ENCODE peak calls at places on chromosome 11, in eight cellular contexts. One of them, this sample, is unnamed. For H3K4me1 and H3K9me3, the result is how much of the 10 kb centered on the place peaks cover.

GRCh38 chr11:2416765-2417164 is 16.2 kb downstream of the TSSC4 start:
- DNase-seq in fibroblast of lung: no peak
- DNase-seq in esophagus squamous epithelium: no peak
- DNase-seq in lower lobe of right lung: no peak
- DNase-seq in H9: no peak
- DNase-seq in gastrocnemius medialis: no peak
- DNase-seq in left ventricle myocardium inferior: no peak
- DNase-seq in GM23248: no peak
- DNase-seq in this sample: no peak

GRCh38 chr11:83602116-83602515 is 315.9 kb upstream of the CCDC90B start:
- DNase-seq in esophagus squamous epithelium: no peak
- DNase-seq in H9: no peak
- DNase-seq in GM23248: peak
- DNase-seq in lower lobe of right lung: no peak
- DNase-seq in left ventricle myocardium inferior: no peak
- DNase-seq in gastrocnemius medialis: no peak
- DNase-seq in fibroblast of lung: peak
- DNase-seq in this sample: no peak

GRCh38 chr11:102177974-102178631 is 67.9 kb downstream of the YAP1 start:
- DNase-seq in left ventricle myocardium inferior: no peak
- DNase-seq in esophagus squamous epithelium: no peak
- DNase-seq in GM23248: peak
- DNase-seq in fibroblast of lung: peak
- DNase-seq in lower lobe of right lung: no peak
- DNase-seq in H9: no peak
- DNase-seq in gastrocnemius medialis: no peak
- DNase-seq in this sample: no peak

GRCh38 chr11:92296138-92296515 is 71.5 kb downstream of the FAT3 start:
- DNase-seq in GM23248: peak
- DNase-seq in esophagus squamous epithelium: no peak
- DNase-seq in left ventricle myocardium inferior: no peak
- DNase-seq in lower lobe of right lung: no peak
- DNase-seq in gastrocnemius medialis: no peak
- DNase-seq in H9: no peak
- DNase-seq in fibroblast of lung: peak
- DNase-seq in this sample: no peak

GRCh38 chr11:128711136-128711535 is 17.3 kb downstream of the FLI1 start:
- DNase-seq in lower lobe of right lung: no peak
- DNase-seq in esophagus squamous epithelium: no peak
- DNase-seq in fibroblast of lung: peak
- DNase-seq in gastrocnemius medialis: no peak
- DNase-seq in H9: no peak
- DNase-seq in GM23248: peak
- DNase-seq in left ventricle myocardium inferior: no peak
- DNase-seq in this sample: no peak

GRCh38 chr11:85236211-85236610 is 390.9 kb downstream of the DLG2 start:
- DNase-seq in esophagus squamous epithelium: no peak
- DNase-seq in lower lobe of right lung: no peak
- DNase-seq in fibroblast of lung: no peak
- DNase-seq in left ventricle myocardium inferior: no peak
- DNase-seq in H9: no peak
- DNase-seq in gastrocnemius medialis: no peak
- DNase-seq in GM23248: no peak
- DNase-seq in this sample: no peak

GRCh38 chr11:127656266-127656879 is 655.8 kb upstream of the KIRREL3 start:
- DNase-seq in fibroblast of lung: peak
- DNase-seq in GM23248: peak
- DNase-seq in gastrocnemius medialis: no peak
- DNase-seq in esophagus squamous epithelium: no peak
- DNase-seq in left ventricle myocardium inferior: no peak
- DNase-seq in H9: no peak
- DNase-seq in lower lobe of right lung: no peak
- DNase-seq in this sample: no peak

GRCh38 chr11:127649958-127650357 is 649.4 kb upstream of the KIRREL3 start:
- DNase-seq in GM23248: no peak
- DNase-seq in gastrocnemius medialis: no peak
- DNase-seq in H9: no peak
- DNase-seq in lower lobe of right lung: no peak
- DNase-seq in fibroblast of lung: no peak
- DNase-seq in esophagus squamous epithelium: no peak
- DNase-seq in left ventricle myocardium inferior: no peak
- DNase-seq in this sample: no peak

GRCh38 chr11:117678651-117679407 is 118.2 kb downstream of the DSCAML1 start:
- DNase-seq in GM23248: no peak
- DNase-seq in esophagus squamous epithelium: no peak
- DNase-seq in left ventricle myocardium inferior: no peak
- DNase-seq in gastrocnemius medialis: no peak
- DNase-seq in lower lobe of right lung: no peak
- DNase-seq in H9: no peak
- DNase-seq in fibroblast of lung: no peak
- DNase-seq in this sample: no peak

GRCh38 chr11:106070606-106071005 is 6.5 kb downstream of the KBTBD3 start:
- DNase-seq in GM23248: no peak
- DNase-seq in left ventricle myocardium inferior: no peak
- DNase-seq in fibroblast of lung: no peak
- DNase-seq in esophagus squamous epithelium: no peak
- DNase-seq in H9: no peak
- DNase-seq in lower lobe of right lung: no peak
- DNase-seq in gastrocnemius medialis: no peak
- DNase-seq in this sample: no peak

GRCh38 chr11:68840661-68841653 is 759 bp downstream of the CPT1A start:
- DNase-seq in left ventricle myocardium inferior: peak
- DNase-seq in H9: no peak
- DNase-seq in esophagus squamous epithelium: no peak
- DNase-seq in lower lobe of right lung: peak
- DNase-seq in GM23248: peak
- DNase-seq in gastrocnemius medialis: no peak
- DNase-seq in fibroblast of lung: peak
- DNase-seq in this sample: peak

GRCh38 chr11:1260620-1261019 is 37.8 kb downstream of the MUC5B start:
- DNase-seq in esophagus squamous epithelium: no peak
- DNase-seq in fibroblast of lung: no peak
- DNase-seq in lower lobe of right lung: no peak
- DNase-seq in H9: no peak
- DNase-seq in left ventricle myocardium inferior: no peak
- DNase-seq in gastrocnemius medialis: no peak
- DNase-seq in GM23248: no peak
- DNase-seq in this sample: peak

GRCh38 chr11:96259053-96259837 is 83.8 kb downstream of the MAML2 start:
- DNase-seq in fibroblast of lung: peak
- DNase-seq in esophagus squamous epithelium: no peak
- DNase-seq in left ventricle myocardium inferior: no peak
- DNase-seq in gastrocnemius medialis: no peak
- DNase-seq in lower lobe of right lung: no peak
- DNase-seq in GM23248: peak
- DNase-seq in H9: no peak
- DNase-seq in this sample: no peak

GRCh38 chr11:107988397-107989158 is 20.1 kb upstream of the CUL5 start:
- DNase-seq in lower lobe of right lung: no peak
- DNase-seq in gastrocnemius medialis: no peak
- DNase-seq in GM23248: no peak
- DNase-seq in esophagus squamous epithelium: no peak
- DNase-seq in H9: no peak
- DNase-seq in left ventricle myocardium inferior: no peak
- DNase-seq in fibroblast of lung: no peak
- DNase-seq in this sample: no peak

GRCh38 chr11:72738199-72739141 is 13.7 kb downstream of the ARAP1 start:
- DNase-seq in left ventricle myocardium inferior: no peak
- DNase-seq in esophagus squamous epithelium: peak
- DNase-seq in GM23248: peak
- DNase-seq in fibroblast of lung: no peak
- DNase-seq in lower lobe of right lung: peak
- DNase-seq in gastrocnemius medialis: no peak
- DNase-seq in H9: no peak
- DNase-seq in this sample: peak

GRCh38 chr11:72737341-72737740 is 14.9 kb downstream of the ARAP1 start:
- DNase-seq in lower lobe of right lung: no peak
- DNase-seq in fibroblast of lung: no peak
- DNase-seq in GM23248: no peak
- DNase-seq in gastrocnemius medialis: no peak
- DNase-seq in left ventricle myocardium inferior: no peak
- DNase-seq in esophagus squamous epithelium: no peak
- DNase-seq in H9: no peak
- DNase-seq in this sample: no peak

GRCh38 chr11:72732329-72732728 is 19.9 kb downstream of the ARAP1 start:
- DNase-seq in gastrocnemius medialis: no peak
- DNase-seq in GM23248: peak
- DNase-seq in lower lobe of right lung: no peak
- DNase-seq in fibroblast of lung: no peak
- DNase-seq in esophagus squamous epithelium: no peak
- DNase-seq in left ventricle myocardium inferior: no peak
- DNase-seq in H9: no peak
- DNase-seq in this sample: peak

GRCh38 chr11:72736452-72737069 is 15.6 kb downstream of the ARAP1 start:
- DNase-seq in esophagus squamous epithelium: no peak
- DNase-seq in GM23248: peak
- DNase-seq in H9: no peak
- DNase-seq in lower lobe of right lung: peak
- DNase-seq in fibroblast of lung: peak
- DNase-seq in left ventricle myocardium inferior: peak
- DNase-seq in gastrocnemius medialis: peak
- DNase-seq in this sample: peak

DNA sequence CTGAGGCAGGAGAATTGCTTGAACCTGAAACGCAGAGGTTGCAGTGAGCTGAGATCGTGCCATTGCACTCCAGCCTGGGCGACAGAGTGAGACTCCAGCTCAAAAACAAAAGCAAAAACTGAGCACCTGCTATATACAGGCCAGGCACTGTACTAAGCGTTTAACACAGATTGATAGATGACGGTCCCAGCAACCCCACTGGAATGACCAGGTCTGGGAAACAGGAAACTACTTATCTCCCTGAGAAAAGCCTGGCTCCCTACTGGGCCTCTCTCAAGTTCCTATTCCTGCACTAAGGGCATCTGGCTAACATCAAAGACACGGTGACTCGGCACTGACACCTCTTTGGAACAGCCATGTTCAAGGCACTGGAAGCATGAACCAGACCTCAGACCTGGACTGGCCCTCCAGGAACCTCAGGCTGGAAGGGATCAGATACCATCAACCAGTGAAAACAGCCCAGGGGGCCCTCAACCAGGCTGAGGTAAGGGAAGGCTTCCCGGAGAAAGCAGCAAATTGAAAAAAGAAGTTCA is 16.6 kb downstream of the ARAP1 start:
- DNase-seq in fibroblast of lung: peak
- DNase-seq in H9: peak
- DNase-seq in lower lobe of right lung: no peak
- DNase-seq in left ventricle myocardium inferior: peak
- DNase-seq in GM23248: peak
- DNase-seq in esophagus squamous epithelium: no peak
- DNase-seq in gastrocnemius medialis: no peak
- DNase-seq in this sample: peak
- H3K4me1 ChIP-seq in fibroblast of lung: under half
- H3K4me1 ChIP-seq in H9: under half
- H3K4me1 ChIP-seq in lower lobe of right lung: half or more
- H3K4me1 ChIP-seq in left ventricle myocardium inferior: under half
- H3K4me1 ChIP-seq in GM23248: under half
- H3K4me1 ChIP-seq in esophagus squamous epithelium: half or more
- H3K4me1 ChIP-seq in gastrocnemius medialis: under half
- H3K4me1 ChIP-seq in this sample: under half

DNA sequence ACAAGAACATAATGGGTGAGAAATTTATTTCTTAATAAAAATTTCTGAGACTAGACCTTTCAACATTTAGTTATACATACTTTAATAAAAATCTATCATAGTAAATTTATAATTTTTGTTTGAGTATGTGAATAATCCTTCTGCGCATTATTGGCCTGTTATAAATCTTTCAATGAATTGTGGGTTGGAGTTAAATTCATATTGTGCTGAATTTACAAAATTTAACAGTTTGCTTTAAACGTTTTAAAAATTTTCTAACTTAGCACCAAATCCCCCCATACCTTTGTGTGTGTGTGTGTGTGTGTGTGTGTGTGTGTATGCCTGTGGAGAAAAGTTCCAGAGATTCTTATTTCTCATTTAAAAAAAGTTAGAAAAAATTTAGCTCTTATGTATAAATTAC is 111.0 kb downstream of the TMEM135 start:
- DNase-seq in left ventricle myocardium inferior: no peak
- DNase-seq in lower lobe of right lung: no peak
- DNase-seq in fibroblast of lung: no peak
- DNase-seq in GM23248: no peak
- DNase-seq in gastrocnemius medialis: no peak
- DNase-seq in H9: no peak
- DNase-seq in esophagus squamous epithelium: no peak
- DNase-seq in this sample: no peak
- H3K9me3 ChIP-seq in left ventricle myocardium inferior: under half
- H3K9me3 ChIP-seq in lower lobe of right lung: under half
- H3K9me3 ChIP-seq in fibroblast of lung: under half
- H3K9me3 ChIP-seq in GM23248: under half
- H3K9me3 ChIP-seq in gastrocnemius medialis: under half
- H3K9me3 ChIP-seq in H9: under half
- H3K9me3 ChIP-seq in esophagus squamous epithelium: under half
- H3K9me3 ChIP-seq in this sample: under half

DNA sequence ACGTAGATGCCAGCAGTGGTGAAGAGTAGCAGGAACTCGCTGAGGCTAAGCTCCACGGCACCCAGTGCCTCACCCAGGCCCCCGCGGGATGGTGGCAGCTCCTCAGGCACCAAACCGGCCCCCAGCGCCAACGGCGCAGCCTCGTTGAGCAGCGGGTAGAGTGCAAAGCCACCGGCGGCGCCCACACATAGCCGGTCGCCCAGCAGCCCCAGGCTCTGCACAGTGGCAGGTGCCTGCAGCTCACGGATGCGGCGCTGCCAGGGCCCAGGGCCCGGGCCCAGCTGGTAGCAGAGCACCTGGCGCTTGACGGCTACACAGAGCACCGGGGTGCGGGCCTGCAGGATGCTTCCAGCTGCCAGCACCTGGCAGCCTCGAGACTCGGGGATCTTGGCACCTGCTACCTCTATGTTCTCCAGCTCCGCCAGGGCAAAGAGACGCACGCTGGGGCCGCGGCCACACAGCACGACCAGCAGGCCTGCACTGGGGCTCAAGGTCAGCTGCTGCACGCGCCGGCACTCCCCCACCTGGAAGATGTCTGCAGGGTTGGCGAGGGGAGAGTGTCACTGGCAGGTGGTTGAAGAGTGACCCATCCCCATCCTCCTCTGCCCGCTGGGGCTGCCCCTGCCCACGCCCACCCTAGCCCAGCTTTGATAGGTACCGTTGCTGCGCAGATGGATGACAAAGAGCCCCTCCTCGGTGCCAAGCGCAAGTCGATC is 14.8 kb downstream of the CDC42BPG start:
- DNase-seq in fibroblast of lung: no peak
- DNase-seq in GM23248: no peak
- DNase-seq in lower lobe of right lung: no peak
- DNase-seq in gastrocnemius medialis: no peak
- DNase-seq in esophagus squamous epithelium: no peak
- DNase-seq in left ventricle myocardium inferior: no peak
- DNase-seq in H9: no peak
- DNase-seq in this sample: no peak
- H3K4me1 ChIP-seq in fibroblast of lung: under half
- H3K4me1 ChIP-seq in GM23248: under half
- H3K4me1 ChIP-seq in lower lobe of right lung: under half
- H3K4me1 ChIP-seq in gastrocnemius medialis: under half
- H3K4me1 ChIP-seq in esophagus squamous epithelium: under half
- H3K4me1 ChIP-seq in left ventricle myocardium inferior: under half
- H3K4me1 ChIP-seq in H9: under half
- H3K4me1 ChIP-seq in this sample: under half

DNA sequence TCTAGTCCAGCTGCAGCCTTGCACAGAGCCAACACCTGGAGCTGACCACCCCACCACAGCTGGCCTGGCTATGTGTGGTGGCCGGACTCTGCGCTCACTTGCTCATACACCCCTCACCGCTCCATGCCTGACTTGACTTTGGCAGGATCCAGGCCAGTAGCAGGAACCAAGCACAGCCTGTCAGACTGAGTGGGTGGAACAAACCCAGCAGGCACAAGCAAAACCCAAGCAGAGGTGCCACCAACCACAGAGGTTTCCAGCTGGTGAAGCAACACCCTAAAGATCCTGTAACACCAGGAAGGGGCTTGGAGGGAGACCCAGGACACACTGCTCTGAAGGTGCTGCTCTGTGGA is 44.9 kb upstream of the WNT11 start:
- DNase-seq in fibroblast of lung: no peak
- DNase-seq in gastrocnemius medialis: no peak
- DNase-seq in left ventricle myocardium inferior: no peak
- DNase-seq in lower lobe of right lung: no peak
- DNase-seq in esophagus squamous epithelium: no peak
- DNase-seq in GM23248: peak
- DNase-seq in H9: no peak
- DNase-seq in this sample: no peak
- H3K9me3 ChIP-seq in fibroblast of lung: under half
- H3K9me3 ChIP-seq in gastrocnemius medialis: under half
- H3K9me3 ChIP-seq in left ventricle myocardium inferior: under half
- H3K9me3 ChIP-seq in lower lobe of right lung: under half
- H3K9me3 ChIP-seq in esophagus squamous epithelium: under half
- H3K9me3 ChIP-seq in GM23248: under half
- H3K9me3 ChIP-seq in H9: under half
- H3K9me3 ChIP-seq in this sample: under half